ENCODE peak calls at places on chromosomes 4 and X, in four cellular contexts. C, F, M and H are unnamed samples.

GRCh38 chr4:142886566-142886965 is 40.5 kb upstream of the INPP4B start:
- DNase-seq in C (no peak), F (no peak), M (no peak), H (no peak)

GRCh38 chr4:48037117-48037462 is 20.5 kb downstream of the NIPAL1 start:
- DNase-seq in C (no peak), F (no peak), M (no peak), H (no peak)

GRCh38 chrX:152915541-152916241 is 17.8 kb downstream of the ZNF185 start:
- DNase-seq in C (no peak), F (no peak), M (peak; percentile 43), H (no peak)

GRCh38 chrX:19593684-19594083 is 78.4 kb upstream of the MAP3K15 start:
- DNase-seq in C (peak; percentile 4), F (no peak), M (peak; percentile 39), H (peak; percentile 9)

GRCh38 chr4:128608006-128608405 is 201.5 kb upstream of the JADE1 start:
- DNase-seq in C (no peak), F (no peak), M (no peak), H (no peak)

GRCh38 chrX:48794993-48795501 is 6.8 kb upstream of the HDAC6 start:
- DNase-seq in C (no peak), F (no peak), M (no peak), H (no peak)

GRCh38 chrX:72003811-72004750 is 93.4 kb downstream of the NHSL2 start:
- DNase-seq in C (no peak), F (no peak), M (no peak), H (no peak)

GRCh38 chr4:184168406-184169019 is 49.2 kb downstream of the ENPP6 start:
- DNase-seq in C (peak; percentile 20), F (peak; percentile 45), M (peak; percentile 22), H (peak; percentile 14)

GRCh38 chr4:676871-677235 is 2.5 kb downstream of the MYL5 start:
- DNase-seq in C (no peak), F (no peak), M (peak; percentile 41), H (no peak)

GRCh38 chrX:56790778-56791177 is 61.7 kb downstream of the NBDY start:
- DNase-seq in C (no peak), F (no peak), M (peak; percentile 9), H (no peak)

GRCh38 chr4:113170818-113171468 is 121.5 kb downstream of the ANK2 start:
- DNase-seq in C (no peak), F (no peak), M (no peak), H (no peak)

GRCh38 chr4:140463610-140464009 is 34.5 kb downstream of the MGAT4D start:
- DNase-seq in C (no peak), F (no peak), M (no peak), H (no peak)